ENCODE peak calls at places on chromosomes 2 and 18, in ten cellular contexts. L is GM13976, J is PC-3, W is BE2C, P is hepatocyte, V is NB4, Y is IMR-90, O is tibial artery, X is progenitor cell of endocrine pancreas, I is left ventricle myocardium inferior. B is an unnamed sample.

GRCh38 chr18:23719634-23720201 is 30.5 kb downstream of the LAMA3 start:
- DNase-seq in L (no peak), J (peak), W (no peak), P (peak), V (no peak), Y (peak), O (no peak), X (no peak), I (no peak), B (no peak)

GRCh38 chr2:215764441-215765048 is 248.8 kb downstream of the MREG start:
- DNase-seq in L (no peak), J (peak), W (no peak), P (no peak), V (peak), Y (peak), O (no peak), X (no peak), I (no peak), B (no peak)

GRCh38 chr2:226429476-226429875 is 370.1 kb downstream of the IRS1 start:
- DNase-seq in L (no peak), J (no peak), W (no peak), P (no peak), V (no peak), Y (no peak), O (no peak), X (no peak), I (no peak), B (no peak)

GRCh38 chr2:239034561-239035341 is 186.9 kb downstream of the TWIST2 start:
- DNase-seq in L (no peak), J (no peak), W (no peak), P (no peak), V (no peak), Y (no peak), O (no peak), X (no peak), I (no peak), B (no peak)

GRCh38 chr2:185475868-185476267 is 262.7 kb upstream of the FSIP2 start:
- DNase-seq in L (no peak), J (no peak), W (no peak), P (no peak), V (no peak), Y (no peak), O (no peak), X (no peak), I (no peak), B (no peak)

GRCh38 chr2:14633451-14634211 is 1.1 kb downstream of the LRATD1 start:
- DNase-seq in L (peak), J (peak), W (no peak), P (peak), V (no peak), Y (no peak), O (no peak), X (peak), I (peak), B (peak)

GRCh38 chr2:180799141-180799540 is 181.3 kb upstream of the UBE2E3 start:
- DNase-seq in L (no peak), J (no peak), W (no peak), P (no peak), V (no peak), Y (no peak), O (no peak), X (no peak), I (no peak), B (no peak)

GRCh38 chr2:161230959-161231358 is 70.7 kb downstream of the TANK start:
- DNase-seq in L (no peak), J (peak), W (no peak), P (no peak), V (no peak), Y (no peak), O (no peak), X (no peak), I (no peak), B (no peak)

GRCh38 chr2:238974510-238975166 is 126.8 kb downstream of the TWIST2 start:
- DNase-seq in L (no peak), J (peak), W (no peak), P (no peak), V (no peak), Y (peak), O (no peak), X (no peak), I (no peak), B (no peak)

GRCh38 chr2:96524482-96525210 is 11.9 kb upstream of the ARID5A start:
- DNase-seq in L (no peak), J (no peak), W (no peak), P (no peak), V (no peak), Y (no peak), O (no peak), X (no peak), I (no peak), B (no peak)

GRCh38 chr2:235643680-235644117 is 149.9 kb downstream of the AGAP1 start:
- DNase-seq in L (no peak), J (no peak), W (peak), P (no peak), V (no peak), Y (no peak), O (no peak), X (no peak), I (no peak), B (no peak)

GRCh38 chr2:112059671-112060070 is 4.6 kb downstream of the TMEM87B start:
- DNase-seq in L (no peak), J (no peak), W (no peak), P (no peak), V (no peak), Y (no peak), O (no peak), X (no peak), I (no peak), B (no peak)

GRCh38 chr2:221546505-221547225 is 25.4 kb downstream of the EPHA4 start:
- DNase-seq in L (no peak), J (peak), W (no peak), P (no peak), V (no peak), Y (no peak), O (no peak), X (no peak), I (no peak), B (no peak)

GRCh38 chr18:28757466-28758008 is 580.6 kb upstream of the CDH2 start:
- DNase-seq in L (no peak), J (peak), W (no peak), P (no peak), V (no peak), Y (no peak), O (no peak), X (no peak), I (no peak), B (no peak)

GRCh38 chr2:20634430-20635095 is 16.3 kb downstream of the HS1BP3 start:
- DNase-seq in L (no peak), J (peak), W (no peak), P (no peak), V (no peak), Y (peak), O (no peak), X (no peak), I (peak), B (no peak)

GRCh38 chr2:190328748-190329147 is 9.1 kb upstream of the HIBCH start:
- DNase-seq in L (no peak), J (peak), W (no peak), P (no peak), V (no peak), Y (peak), O (no peak), X (no peak), I (no peak), B (no peak)

GRCh38 chr18:75211721-75212625 is 1.4 kb downstream of the TSHZ1 start:
- DNase-seq in L (peak), J (peak), W (no peak), P (peak), V (peak), Y (peak), O (peak), X (peak), I (peak), B (peak)

GRCh38 chr18:13823707-13824395 is at the start of gene MC5R:
- DNase-seq in L (peak), J (peak), W (peak), P (peak), V (peak), Y (peak), O (no peak), X (peak), I (peak), B (peak)

GRCh38 chr2:43542285-43542933 is 53.4 kb downstream of the THADA start:
- DNase-seq in L (peak), J (peak), W (no peak), P (peak), V (peak), Y (peak), O (no peak), X (no peak), I (no peak), B (no peak)
- TF ChIP-seq CTCF in L (no peak), J (peak), W (peak), P (peak), V (peak), Y (peak), O (peak), X (peak), I (peak), B (peak)

GRCh38 chr2:28835787-28836186 is 25.2 kb downstream of the SPDYA start:
- DNase-seq in L (no peak), J (no peak), W (no peak), P (no peak), V (no peak), Y (no peak), O (no peak), X (no peak), I (no peak), B (no peak)

GRCh38 chr2:28842042-28842441 is 28.1 kb downstream of the TRMT61B start:
- DNase-seq in L (no peak), J (no peak), W (no peak), P (no peak), V (no peak), Y (no peak), O (no peak), X (no peak), I (no peak), B (no peak)

GRCh38 chr2:28833740-28834139 is 23.1 kb downstream of the SPDYA start:
- DNase-seq in L (no peak), J (no peak), W (no peak), P (no peak), V (no peak), Y (no peak), O (no peak), X (no peak), I (no peak), B (no peak)

DNA sequence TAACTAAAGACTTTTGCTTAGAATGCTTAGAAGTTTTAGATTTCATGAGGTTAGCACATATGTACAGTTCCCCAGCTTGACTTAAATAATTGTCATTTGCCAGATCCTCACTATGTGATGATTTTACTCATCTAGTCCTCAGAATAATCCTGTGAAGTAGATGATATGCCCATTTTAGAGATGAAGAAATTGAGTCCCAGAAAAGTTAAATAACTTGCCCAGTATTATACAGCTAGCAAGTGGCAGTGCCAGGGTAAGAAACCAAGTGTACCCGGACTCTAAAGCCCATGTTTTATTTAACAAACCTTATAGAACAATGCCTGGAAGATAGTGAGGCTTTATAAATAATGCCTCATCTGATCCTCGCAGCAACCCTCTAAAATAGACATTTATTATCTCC is 28.3 kb downstream of the SPDYA start:
- DNase-seq in L (no peak), J (no peak), W (no peak), P (no peak), V (no peak), Y (no peak), O (no peak), X (no peak), I (no peak), B (no peak)
- TF ChIP-seq CTCF in L (no peak), J (no peak), W (no peak), P (no peak), V (no peak), Y (no peak), O (no peak), X (no peak), I (no peak), B (no peak)

GRCh38 chr2:173963817-173964564 is 1.2 kb downstream of the SP3 start:
- DNase-seq in L (peak), J (peak), W (peak), P (peak), V (peak), Y (peak), O (peak), X (peak), I (peak), B (peak)

GRCh38 chr2:173966274-173967098 is 1.3 kb upstream of the SP3 start:
- DNase-seq in L (no peak), J (no peak), W (no peak), P (peak), V (no peak), Y (no peak), O (no peak), X (no peak), I (no peak), B (no peak)

GRCh38 chr2:173963323-173963816 is 1.8 kb downstream of the SP3 start:
- DNase-seq in L (peak), J (peak), W (no peak), P (peak), V (peak), Y (peak), O (peak), X (no peak), I (no peak), B (no peak)

GRCh38 chr2:173964565-173965371 is 405 bp downstream of the SP3 start:
- DNase-seq in L (peak), J (peak), W (peak), P (peak), V (peak), Y (peak), O (peak), X (peak), I (peak), B (peak)

DNA sequence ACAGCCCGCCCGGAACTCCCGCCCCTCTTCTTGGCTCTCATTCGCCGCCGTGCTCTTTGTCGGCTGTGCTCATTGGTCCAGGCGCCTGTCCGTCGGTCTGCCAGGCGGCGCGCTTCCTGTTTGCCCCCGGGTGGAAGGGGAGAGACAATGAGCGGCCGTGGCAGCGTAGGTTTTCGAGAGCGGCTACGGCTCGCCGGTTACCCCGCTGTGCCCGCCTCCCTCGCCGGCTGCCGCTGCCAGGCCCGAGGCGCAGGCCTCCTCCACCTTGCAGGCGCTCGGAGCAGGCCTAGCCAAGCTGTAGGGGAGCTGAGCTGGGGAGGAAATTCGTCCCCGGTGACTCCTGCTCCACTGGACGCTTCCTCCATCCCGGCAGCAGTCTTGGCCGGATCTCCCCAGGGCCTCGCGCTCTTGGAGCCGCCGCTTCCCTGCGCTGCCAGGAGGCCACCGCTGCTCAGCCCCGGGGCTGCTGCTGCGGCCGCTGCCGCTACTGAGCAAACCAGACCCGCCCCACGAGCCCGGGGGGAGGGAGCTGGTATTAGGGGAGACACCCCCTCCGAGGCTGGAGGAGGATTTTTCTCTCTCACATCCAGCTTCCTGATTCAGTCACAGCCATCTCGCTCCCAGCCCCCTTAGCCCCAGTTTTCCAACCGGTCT is at the start of gene SP3:
- DNase-seq in L (peak), J (peak), W (peak), P (peak), V (peak), Y (peak), O (peak), X (peak), I (peak), B (peak)
- TF ChIP-seq CTCF in L (no peak), J (no peak), W (no peak), P (no peak), V (no peak), Y (no peak), O (peak), X (no peak), I (peak), B (no peak)

GRCh38 chr2:31386648-31387047 is 27.9 kb downstream of the XDH start:
- DNase-seq in L (no peak), J (peak), W (no peak), P (no peak), V (no peak), Y (no peak), O (no peak), X (no peak), I (no peak), B (no peak)
- TF ChIP-seq CTCF in L (no peak), J (peak), W (peak), P (no peak), V (no peak), Y (no peak), O (no peak), X (peak), I (no peak), B (no peak)

GRCh38 chr2:149420053-149420963 is 89.9 kb downstream of the LYPD6 start:
- DNase-seq in L (no peak), J (no peak), W (no peak), P (peak), V (no peak), Y (no peak), O (no peak), X (no peak), I (no peak), B (no peak)

GRCh38 chr2:149413487-149413886 is 83.1 kb downstream of the LYPD6 start:
- DNase-seq in L (no peak), J (no peak), W (no peak), P (no peak), V (no peak), Y (no peak), O (no peak), X (no peak), I (no peak), B (no peak)

GRCh38 chr2:149421791-149422190 is 91.4 kb downstream of the LYPD6 start:
- DNase-seq in L (no peak), J (peak), W (no peak), P (no peak), V (no peak), Y (no peak), O (no peak), X (no peak), I (no peak), B (no peak)

GRCh38 chr2:149422337-149422990 is 92.1 kb downstream of the LYPD6 start:
- DNase-seq in L (no peak), J (peak), W (no peak), P (peak), V (no peak), Y (peak), O (no peak), X (no peak), I (no peak), B (no peak)

GRCh38 chr2:149418065-149418464 is 87.7 kb downstream of the LYPD6 start:
- DNase-seq in L (no peak), J (no peak), W (no peak), P (no peak), V (no peak), Y (no peak), O (no peak), X (no peak), I (no peak), B (no peak)
- TF ChIP-seq CTCF in L (no peak), J (no peak), W (no peak), P (no peak), V (no peak), Y (no peak), O (no peak), X (no peak), I (no peak), B (no peak)

GRCh38 chr2:237280235-237280634 is 133.7 kb downstream of the COL6A3 start:
- DNase-seq in L (no peak), J (peak), W (no peak), P (peak), V (no peak), Y (peak), O (no peak), X (no peak), I (no peak), B (no peak)
- TF ChIP-seq CTCF in L (no peak), J (no peak), W (no peak), P (no peak), V (no peak), Y (peak), O (no peak), X (no peak), I (no peak), B (no peak)

GRCh38 chr18:33611525-33612135 is 33.6 kb downstream of the ASXL3 start:
- DNase-seq in L (no peak), J (no peak), W (no peak), P (no peak), V (no peak), Y (no peak), O (no peak), X (no peak), I (no peak), B (no peak)

GRCh38 chr18:33600846-33601245 is 22.8 kb downstream of the ASXL3 start:
- DNase-seq in L (no peak), J (no peak), W (no peak), P (no peak), V (no peak), Y (no peak), O (no peak), X (no peak), I (no peak), B (no peak)

GRCh38 chr18:33605250-33605649 is 27.2 kb downstream of the ASXL3 start:
- DNase-seq in L (no peak), J (no peak), W (no peak), P (no peak), V (no peak), Y (no peak), O (no peak), X (no peak), I (no peak), B (no peak)

GRCh38 chr18:33603434-33603833 is 25.4 kb downstream of the ASXL3 start:
- DNase-seq in L (no peak), J (no peak), W (no peak), P (no peak), V (no peak), Y (no peak), O (no peak), X (no peak), I (no peak), B (no peak)

GRCh38 chr18:33606621-33607020 is 28.6 kb downstream of the ASXL3 start:
- DNase-seq in L (no peak), J (no peak), W (no peak), P (no peak), V (peak), Y (no peak), O (no peak), X (no peak), I (no peak), B (no peak)
- TF ChIP-seq CTCF in L (no peak), J (no peak), W (peak), P (no peak), V (no peak), Y (no peak), O (no peak), X (peak), I (no peak), B (no peak)